ENCODE peak calls at places on chromosomes 13 and 19, in six cellular contexts. One of them, this sample, is unnamed.

GRCh38 chr13:51825165-51825592 is 19.8 kb downstream of the TMEM272 start:
- ATAC-seq in upper lobe of left lung: peak; percentile 41
- ATAC-seq in HepG2: no peak
- ATAC-seq in HCT116: no peak
- ATAC-seq in GM12878: peak; percentile 53
- ATAC-seq in K562: no peak
- ATAC-seq in this sample: peak; percentile 63

GRCh38 chr13:48853381-48854102 is 122.2 kb upstream of the FNDC3A start:
- ATAC-seq in GM12878: no peak
- ATAC-seq in upper lobe of left lung: no peak
- ATAC-seq in HCT116: no peak
- ATAC-seq in K562: no peak
- ATAC-seq in HepG2: no peak
- ATAC-seq in this sample: no peak

GRCh38 chr19:30116984-30117555 is 175.0 kb downstream of the URI1 start:
- ATAC-seq in GM12878: no peak
- ATAC-seq in HepG2: no peak
- ATAC-seq in HCT116: no peak
- ATAC-seq in K562: peak; percentile 27
- ATAC-seq in upper lobe of left lung: no peak
- ATAC-seq in this sample: no peak

GRCh38 chr13:40550130-40550529 is 116.3 kb downstream of the FOXO1 start:
- ATAC-seq in HCT116: no peak
- ATAC-seq in HepG2: peak; percentile 9
- ATAC-seq in upper lobe of left lung: no peak
- ATAC-seq in K562: no peak
- ATAC-seq in GM12878: no peak
- ATAC-seq in this sample: no peak

GRCh38 chr19:1935484-1936208 is 5.3 kb upstream of the CSNK1G2 start:
- ATAC-seq in HepG2: peak; percentile 59
- ATAC-seq in GM12878: peak; percentile 33
- ATAC-seq in K562: peak; percentile 53
- ATAC-seq in HCT116: peak; percentile 62
- ATAC-seq in upper lobe of left lung: no peak
- ATAC-seq in this sample: no peak

GRCh38 chr19:21328402-21328801 is 808 bp downstream of the ZNF708 start:
- ATAC-seq in HCT116: no peak
- ATAC-seq in upper lobe of left lung: no peak
- ATAC-seq in HepG2: peak; percentile 12
- ATAC-seq in GM12878: peak; percentile 51
- ATAC-seq in K562: peak; percentile 52
- ATAC-seq in this sample: no peak

GRCh38 chr13:46698015-46698414 is 98.9 kb downstream of the ESD start:
- ATAC-seq in GM12878: no peak
- ATAC-seq in HCT116: no peak
- ATAC-seq in HepG2: no peak
- ATAC-seq in K562: no peak
- ATAC-seq in upper lobe of left lung: no peak
- ATAC-seq in this sample: peak; percentile 82

GRCh38 chr13:82719987-82720386 is 1162.3 kb downstream of the SLITRK1 start:
- ATAC-seq in HCT116: no peak
- ATAC-seq in GM12878: no peak
- ATAC-seq in upper lobe of left lung: no peak
- ATAC-seq in HepG2: no peak
- ATAC-seq in K562: no peak
- ATAC-seq in this sample: no peak

GRCh38 chr13:106859505-106859904 is 291.6 kb upstream of the ARGLU1 start:
- ATAC-seq in upper lobe of left lung: no peak
- ATAC-seq in HepG2: no peak
- ATAC-seq in K562: no peak
- ATAC-seq in HCT116: no peak
- ATAC-seq in GM12878: no peak
- ATAC-seq in this sample: no peak

GRCh38 chr19:40416918-40417713 is 3.9 kb upstream of the PRX start:
- ATAC-seq in GM12878: peak; percentile 27
- ATAC-seq in upper lobe of left lung: no peak
- ATAC-seq in HCT116: peak; percentile 47
- ATAC-seq in K562: peak; percentile 74
- ATAC-seq in HepG2: peak; percentile 18
- ATAC-seq in this sample: no peak

GRCh38 chr19:17490411-17490810 is 20.1 kb downstream of the SLC27A1 start:
- ATAC-seq in HepG2: no peak
- ATAC-seq in HCT116: no peak
- ATAC-seq in K562: no peak
- ATAC-seq in upper lobe of left lung: no peak
- ATAC-seq in GM12878: no peak
- ATAC-seq in this sample: no peak

GRCh38 chr13:74090397-74090796 is 43.8 kb downstream of the KLF12 start:
- ATAC-seq in HepG2: no peak
- ATAC-seq in HCT116: no peak
- ATAC-seq in GM12878: no peak
- ATAC-seq in upper lobe of left lung: no peak
- ATAC-seq in K562: no peak
- ATAC-seq in this sample: no peak

GRCh38 chr19:1157931-1158884 is 15.9 kb downstream of the SBNO2 start:
- ATAC-seq in K562: no peak
- ATAC-seq in upper lobe of left lung: no peak
- ATAC-seq in HCT116: no peak
- ATAC-seq in GM12878: no peak
- ATAC-seq in HepG2: no peak
- ATAC-seq in this sample: no peak

GRCh38 chr19:19261350-19262189 is 11.5 kb downstream of the TM6SF2 start:
- ATAC-seq in HepG2: no peak
- ATAC-seq in upper lobe of left lung: peak; percentile 14
- ATAC-seq in K562: peak; percentile 29
- ATAC-seq in GM12878: no peak
- ATAC-seq in HCT116: no peak
- ATAC-seq in this sample: no peak

GRCh38 chr19:38023245-38023644 is 116.2 kb downstream of the SIPA1L3 start:
- ATAC-seq in upper lobe of left lung: peak; percentile 49
- ATAC-seq in HCT116: no peak
- ATAC-seq in K562: no peak
- ATAC-seq in HepG2: no peak
- ATAC-seq in GM12878: no peak
- ATAC-seq in this sample: no peak

GRCh38 chr13:40562975-40563349 is 103.5 kb downstream of the FOXO1 start:
- ATAC-seq in K562: no peak
- ATAC-seq in upper lobe of left lung: peak; percentile 24
- ATAC-seq in GM12878: peak; percentile 47
- ATAC-seq in HepG2: no peak
- ATAC-seq in HCT116: no peak
- ATAC-seq in this sample: no peak

GRCh38 chr19:38718747-38719543 is 25.3 kb downstream of the CAPN12 start:
- ATAC-seq in HCT116: peak; percentile 51
- ATAC-seq in upper lobe of left lung: peak; percentile 21
- ATAC-seq in GM12878: no peak
- ATAC-seq in K562: peak; percentile 70
- ATAC-seq in HepG2: peak; percentile 9
- ATAC-seq in this sample: peak; percentile 60

GRCh38 chr13:28744091-28744536 is 25.3 kb upstream of the SLC46A3 start:
- ATAC-seq in HCT116: no peak
- ATAC-seq in HepG2: no peak
- ATAC-seq in K562: no peak
- ATAC-seq in upper lobe of left lung: peak; percentile 75
- ATAC-seq in GM12878: no peak
- ATAC-seq in this sample: no peak

GRCh38 chr13:40345654-40346372 is 320.6 kb downstream of the FOXO1 start:
- ATAC-seq in K562: no peak
- ATAC-seq in HepG2: peak; percentile 92
- ATAC-seq in GM12878: no peak
- ATAC-seq in HCT116: no peak
- ATAC-seq in upper lobe of left lung: no peak
- ATAC-seq in this sample: no peak

GRCh38 chr13:34044041-34044440 is 226.1 kb downstream of the RFC3 start:
- ATAC-seq in K562: no peak
- ATAC-seq in upper lobe of left lung: no peak
- ATAC-seq in GM12878: no peak
- ATAC-seq in HCT116: no peak
- ATAC-seq in HepG2: no peak
- ATAC-seq in this sample: no peak

GRCh38 chr13:106591299-106591698 is 23.4 kb upstream of the ARGLU1 start:
- ATAC-seq in upper lobe of left lung: no peak
- ATAC-seq in HCT116: no peak
- ATAC-seq in GM12878: no peak
- ATAC-seq in K562: no peak
- ATAC-seq in HepG2: peak; percentile 91
- ATAC-seq in this sample: no peak

GRCh38 chr13:113997845-113998751 is 24.2 kb upstream of the C13orf46 start:
- ATAC-seq in K562: no peak
- ATAC-seq in HCT116: no peak
- ATAC-seq in HepG2: no peak
- ATAC-seq in upper lobe of left lung: peak; percentile 47
- ATAC-seq in GM12878: no peak
- ATAC-seq in this sample: peak; percentile 29

GRCh38 chr13:27293051-27293691 is 22.5 kb downstream of the RASL11A start:
- ATAC-seq in upper lobe of left lung: no peak
- ATAC-seq in HCT116: no peak
- ATAC-seq in HepG2: no peak
- ATAC-seq in GM12878: no peak
- ATAC-seq in K562: no peak
- ATAC-seq in this sample: no peak

GRCh38 chr13:47671762-47672161 is 329.3 kb downstream of the SUCLA2 start:
- ATAC-seq in K562: no peak
- ATAC-seq in GM12878: no peak
- ATAC-seq in HepG2: no peak
- ATAC-seq in upper lobe of left lung: no peak
- ATAC-seq in HCT116: no peak
- ATAC-seq in this sample: no peak

GRCh38 chr19:14006766-14007562 is 844 bp upstream of the RFX1 start:
- ATAC-seq in HepG2: peak; percentile 46
- ATAC-seq in upper lobe of left lung: peak; percentile 70
- ATAC-seq in HCT116: peak; percentile 50
- ATAC-seq in K562: peak; percentile 78
- ATAC-seq in GM12878: peak; percentile 21
- ATAC-seq in this sample: peak; percentile 50
- TF ChIP-seq POLR2A in HepG2: peak; percentile 68
- TF ChIP-seq POLR2A in upper lobe of left lung: no peak
- TF ChIP-seq POLR2A in HCT116: no peak
- TF ChIP-seq POLR2A in K562: peak; percentile 71
- TF ChIP-seq POLR2A in GM12878: peak; percentile 86
- TF ChIP-seq POLR2A in this sample: peak; percentile 58

DNA sequence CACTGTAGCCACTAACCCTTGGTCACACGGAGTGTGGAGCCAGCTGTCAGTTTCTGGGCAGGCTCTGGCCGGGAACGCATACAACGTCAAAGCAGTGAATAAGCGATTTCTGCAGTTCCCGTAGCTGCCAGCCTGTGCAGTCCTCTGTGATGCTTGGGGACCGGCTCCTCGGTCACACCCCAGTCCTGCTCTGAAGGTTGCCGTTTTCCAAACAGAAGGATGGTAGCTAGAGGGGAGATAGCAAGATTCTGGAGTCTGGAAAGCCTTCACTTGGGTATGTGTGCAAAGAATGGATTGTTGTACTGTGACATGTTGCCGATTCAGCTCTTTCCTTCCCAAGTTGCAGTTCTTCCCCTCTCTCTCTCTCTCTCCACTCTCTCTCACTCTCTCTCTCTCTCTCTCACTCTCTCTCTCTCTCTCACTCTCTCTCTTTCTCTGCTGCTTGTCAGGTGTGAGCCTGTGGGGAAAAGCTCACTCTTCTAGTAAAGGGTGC is 38.7 kb upstream of the C1QTNF9 start:
- ATAC-seq in GM12878: peak; percentile 71
- ATAC-seq in upper lobe of left lung: peak; percentile 80
- ATAC-seq in HepG2: peak; percentile 82
- ATAC-seq in K562: peak; percentile 47
- ATAC-seq in HCT116: peak; percentile 49
- ATAC-seq in this sample: peak; percentile 77
- TF ChIP-seq POLR2AphosphoS5 in GM12878: peak; percentile 63
- TF ChIP-seq POLR2AphosphoS5 in upper lobe of left lung: peak; percentile 56
- TF ChIP-seq POLR2AphosphoS5 in HepG2: no peak
- TF ChIP-seq POLR2AphosphoS5 in K562: no peak
- TF ChIP-seq POLR2AphosphoS5 in HCT116: no peak
- TF ChIP-seq POLR2AphosphoS5 in this sample: no peak

GRCh38 chr13:110946171-110946570 is 31.3 kb upstream of the ANKRD10 start:
- ATAC-seq in HCT116: no peak
- ATAC-seq in HepG2: no peak
- ATAC-seq in K562: no peak
- ATAC-seq in upper lobe of left lung: no peak
- ATAC-seq in GM12878: no peak
- ATAC-seq in this sample: no peak

GRCh38 chr13:110950819-110951570 is 36.1 kb upstream of the ANKRD10 start:
- ATAC-seq in HCT116: no peak
- ATAC-seq in HepG2: no peak
- ATAC-seq in upper lobe of left lung: no peak
- ATAC-seq in K562: no peak
- ATAC-seq in GM12878: no peak
- ATAC-seq in this sample: no peak

GRCh38 chr13:110949628-110950027 is 34.8 kb upstream of the ANKRD10 start:
- ATAC-seq in GM12878: no peak
- ATAC-seq in K562: no peak
- ATAC-seq in HepG2: no peak
- ATAC-seq in upper lobe of left lung: no peak
- ATAC-seq in HCT116: no peak
- ATAC-seq in this sample: no peak

GRCh38 chr13:110950356-110950755 is 35.5 kb upstream of the ANKRD10 start:
- ATAC-seq in upper lobe of left lung: no peak
- ATAC-seq in HepG2: no peak
- ATAC-seq in HCT116: no peak
- ATAC-seq in K562: no peak
- ATAC-seq in GM12878: no peak
- ATAC-seq in this sample: no peak

GRCh38 chr13:110949116-110949515 is 34.2 kb upstream of the ANKRD10 start:
- ATAC-seq in HCT116: no peak
- ATAC-seq in HepG2: no peak
- ATAC-seq in K562: no peak
- ATAC-seq in upper lobe of left lung: no peak
- ATAC-seq in GM12878: no peak
- ATAC-seq in this sample: no peak
- TF ChIP-seq POLR2A in HCT116: no peak
- TF ChIP-seq POLR2A in HepG2: no peak
- TF ChIP-seq POLR2A in K562: no peak
- TF ChIP-seq POLR2A in upper lobe of left lung: no peak
- TF ChIP-seq POLR2A in GM12878: no peak
- TF ChIP-seq POLR2A in this sample: no peak

DNA sequence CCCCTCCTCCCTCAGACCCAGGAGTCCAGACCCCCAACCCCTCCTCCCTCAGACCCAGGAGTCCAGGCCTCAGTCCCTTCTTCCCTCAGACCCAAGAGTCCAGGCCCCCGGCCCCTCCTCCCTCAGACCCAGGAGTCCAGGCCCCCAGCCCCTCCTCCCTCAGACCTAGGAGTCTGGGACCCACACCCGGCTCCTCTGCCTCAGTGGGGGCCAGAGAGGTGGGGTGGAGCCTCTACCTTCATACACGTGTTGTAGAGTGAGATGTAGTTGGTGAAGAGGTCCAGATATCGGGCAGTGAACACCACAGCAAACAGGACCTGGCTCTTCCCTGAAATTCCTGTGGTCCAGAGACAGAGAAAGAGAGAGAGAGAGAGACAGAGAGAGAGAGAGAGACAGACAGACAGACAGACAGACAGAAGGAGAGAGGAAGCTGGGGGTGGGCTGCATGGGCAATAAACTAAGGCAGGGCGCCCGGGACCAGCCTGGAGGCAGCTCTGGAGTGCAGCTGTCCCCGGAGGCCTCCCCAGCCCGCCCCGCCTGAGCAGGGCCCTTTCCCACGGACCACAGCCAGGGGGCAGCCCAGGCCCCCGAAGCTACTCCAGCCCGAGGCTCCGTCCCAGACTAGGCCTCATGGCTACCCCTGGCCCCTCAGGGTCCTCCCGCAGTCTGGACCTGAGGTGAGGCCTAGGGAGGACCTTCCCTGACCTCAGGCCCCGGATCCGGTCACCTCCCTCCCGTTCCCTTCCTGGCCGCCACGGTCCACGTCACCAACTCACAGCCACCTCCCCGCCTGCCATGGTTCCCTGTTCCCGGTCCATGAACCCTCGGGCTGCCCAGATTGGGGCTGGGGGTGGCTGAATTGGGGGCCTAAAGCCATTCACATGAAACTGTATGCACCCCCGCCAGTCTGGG is 907 bp downstream of the KDELR1 start:
- ATAC-seq in upper lobe of left lung: peak; percentile 84
- ATAC-seq in HepG2: peak; percentile 67
- ATAC-seq in GM12878: peak; percentile 85
- ATAC-seq in K562: peak; percentile 90
- ATAC-seq in HCT116: peak; percentile 60
- ATAC-seq in this sample: peak; percentile 81
- TF ChIP-seq POLR2AphosphoS5 in upper lobe of left lung: peak; percentile 46
- TF ChIP-seq POLR2AphosphoS5 in HepG2: peak; percentile 3
- TF ChIP-seq POLR2AphosphoS5 in GM12878: no peak
- TF ChIP-seq POLR2AphosphoS5 in K562: peak; percentile 18
- TF ChIP-seq POLR2AphosphoS5 in HCT116: no peak
- TF ChIP-seq POLR2AphosphoS5 in this sample: peak; percentile 24

This sample was measured in gastroesophageal sphincter.